ENCODE peak calls at places on chromosomes 13 and 19, in six cellular contexts. One of them, this sample, is unnamed.

GRCh38 chr19:14375055-14375581 is 6.1 kb upstream of the ADGRE5 start:
- DNase-seq in amniotic stem cell: no peak
- DNase-seq in activated CD4-positive, alpha-beta T cell treated with anti-CD3 and anti-CD28 coated beads for 48 hours: peak
- DNase-seq in ACHN: no peak
- DNase-seq in upper lobe of right lung: peak
- DNase-seq in putamen: no peak
- DNase-seq in this sample: no peak

GRCh38 chr19:18476507-18477041 is 38.6 kb upstream of the ISYNA1 start:
- DNase-seq in ACHN: no peak
- DNase-seq in amniotic stem cell: no peak
- DNase-seq in activated CD4-positive, alpha-beta T cell treated with anti-CD3 and anti-CD28 coated beads for 48 hours: no peak
- DNase-seq in upper lobe of right lung: no peak
- DNase-seq in putamen: no peak
- DNase-seq in this sample: no peak

GRCh38 chr13:97224544-97225324 is 2.6 kb downstream of the MBNL2 start:
- DNase-seq in ACHN: peak
- DNase-seq in activated CD4-positive, alpha-beta T cell treated with anti-CD3 and anti-CD28 coated beads for 48 hours: peak
- DNase-seq in upper lobe of right lung: no peak
- DNase-seq in amniotic stem cell: no peak
- DNase-seq in putamen: peak
- DNase-seq in this sample: no peak

GRCh38 chr19:17021793-17022590 is 4.6 kb downstream of the CPAMD8 start:
- DNase-seq in putamen: no peak
- DNase-seq in ACHN: no peak
- DNase-seq in upper lobe of right lung: no peak
- DNase-seq in amniotic stem cell: no peak
- DNase-seq in activated CD4-positive, alpha-beta T cell treated with anti-CD3 and anti-CD28 coated beads for 48 hours: no peak
- DNase-seq in this sample: no peak

GRCh38 chr13:44786724-44787123 is 202.5 kb downstream of the NUFIP1 start:
- DNase-seq in activated CD4-positive, alpha-beta T cell treated with anti-CD3 and anti-CD28 coated beads for 48 hours: no peak
- DNase-seq in putamen: no peak
- DNase-seq in amniotic stem cell: no peak
- DNase-seq in upper lobe of right lung: no peak
- DNase-seq in ACHN: no peak
- DNase-seq in this sample: no peak

GRCh38 chr13:46553521-46553885 is 533 bp downstream of the LRCH1 start:
- DNase-seq in ACHN: no peak
- DNase-seq in activated CD4-positive, alpha-beta T cell treated with anti-CD3 and anti-CD28 coated beads for 48 hours: no peak
- DNase-seq in putamen: no peak
- DNase-seq in amniotic stem cell: no peak
- DNase-seq in upper lobe of right lung: peak
- DNase-seq in this sample: no peak

GRCh38 chr13:40597735-40598365 is 68.6 kb downstream of the FOXO1 start:
- DNase-seq in ACHN: no peak
- DNase-seq in activated CD4-positive, alpha-beta T cell treated with anti-CD3 and anti-CD28 coated beads for 48 hours: no peak
- DNase-seq in amniotic stem cell: no peak
- DNase-seq in putamen: no peak
- DNase-seq in upper lobe of right lung: peak
- DNase-seq in this sample: no peak

GRCh38 chr19:42276821-42277220 is 7.8 kb downstream of the CIC start:
- DNase-seq in putamen: no peak
- DNase-seq in amniotic stem cell: no peak
- DNase-seq in activated CD4-positive, alpha-beta T cell treated with anti-CD3 and anti-CD28 coated beads for 48 hours: peak
- DNase-seq in ACHN: no peak
- DNase-seq in upper lobe of right lung: no peak
- DNase-seq in this sample: no peak

GRCh38 chr19:1592023-1592754 is 476 bp downstream of the MBD3 start:
- DNase-seq in amniotic stem cell: peak
- DNase-seq in upper lobe of right lung: peak
- DNase-seq in activated CD4-positive, alpha-beta T cell treated with anti-CD3 and anti-CD28 coated beads for 48 hours: peak
- DNase-seq in putamen: peak
- DNase-seq in ACHN: peak
- DNase-seq in this sample: peak

GRCh38 chr19:41882568-41883462 is at the start of gene ARHGEF1:
- DNase-seq in activated CD4-positive, alpha-beta T cell treated with anti-CD3 and anti-CD28 coated beads for 48 hours: peak
- DNase-seq in amniotic stem cell: no peak
- DNase-seq in upper lobe of right lung: peak
- DNase-seq in ACHN: peak
- DNase-seq in putamen: no peak
- DNase-seq in this sample: no peak

GRCh38 chr19:46303345-46303701 is 6.5 kb downstream of the HIF3A start:
- DNase-seq in amniotic stem cell: no peak
- DNase-seq in ACHN: no peak
- DNase-seq in putamen: no peak
- DNase-seq in activated CD4-positive, alpha-beta T cell treated with anti-CD3 and anti-CD28 coated beads for 48 hours: no peak
- DNase-seq in upper lobe of right lung: peak
- DNase-seq in this sample: no peak

GRCh38 chr13:33450956-33451709 is 165.6 kb upstream of the STARD13 start:
- DNase-seq in activated CD4-positive, alpha-beta T cell treated with anti-CD3 and anti-CD28 coated beads for 48 hours: no peak
- DNase-seq in ACHN: no peak
- DNase-seq in amniotic stem cell: no peak
- DNase-seq in putamen: no peak
- DNase-seq in upper lobe of right lung: no peak
- DNase-seq in this sample: no peak

GRCh38 chr19:17754634-17755532 is 3.6 kb downstream of the FCHO1 start:
- DNase-seq in putamen: no peak
- DNase-seq in activated CD4-positive, alpha-beta T cell treated with anti-CD3 and anti-CD28 coated beads for 48 hours: no peak
- DNase-seq in ACHN: no peak
- DNase-seq in amniotic stem cell: no peak
- DNase-seq in upper lobe of right lung: no peak
- DNase-seq in this sample: no peak

GRCh38 chr13:75482070-75482819 is at the start of gene TBC1D4:
- DNase-seq in ACHN: peak
- DNase-seq in upper lobe of right lung: peak
- DNase-seq in putamen: peak
- DNase-seq in activated CD4-positive, alpha-beta T cell treated with anti-CD3 and anti-CD28 coated beads for 48 hours: peak
- DNase-seq in amniotic stem cell: peak
- DNase-seq in this sample: peak

GRCh38 chr13:100341327-100341726 is 247.3 kb downstream of the GGACT start:
- DNase-seq in upper lobe of right lung: no peak
- DNase-seq in activated CD4-positive, alpha-beta T cell treated with anti-CD3 and anti-CD28 coated beads for 48 hours: no peak
- DNase-seq in ACHN: no peak
- DNase-seq in amniotic stem cell: no peak
- DNase-seq in putamen: no peak
- DNase-seq in this sample: no peak

GRCh38 chr13:24032674-24033073 is 127.8 kb upstream of the SPATA13 start:
- DNase-seq in putamen: no peak
- DNase-seq in ACHN: no peak
- DNase-seq in upper lobe of right lung: no peak
- DNase-seq in activated CD4-positive, alpha-beta T cell treated with anti-CD3 and anti-CD28 coated beads for 48 hours: no peak
- DNase-seq in amniotic stem cell: no peak
- DNase-seq in this sample: no peak

GRCh38 chr13:113880651-113881611 is 17.1 kb upstream of the GAS6 start:
- DNase-seq in upper lobe of right lung: no peak
- DNase-seq in amniotic stem cell: no peak
- DNase-seq in activated CD4-positive, alpha-beta T cell treated with anti-CD3 and anti-CD28 coated beads for 48 hours: no peak
- DNase-seq in ACHN: no peak
- DNase-seq in putamen: no peak
- DNase-seq in this sample: no peak

GRCh38 chr13:23339225-23339624 is 94.3 kb downstream of the SACS start:
- DNase-seq in putamen: no peak
- DNase-seq in upper lobe of right lung: no peak
- DNase-seq in activated CD4-positive, alpha-beta T cell treated with anti-CD3 and anti-CD28 coated beads for 48 hours: no peak
- DNase-seq in amniotic stem cell: no peak
- DNase-seq in ACHN: no peak
- DNase-seq in this sample: no peak

GRCh38 chr13:67228909-67229308 is 1.2 kb downstream of the PCDH9 start:
- DNase-seq in upper lobe of right lung: no peak
- DNase-seq in putamen: no peak
- DNase-seq in amniotic stem cell: no peak
- DNase-seq in activated CD4-positive, alpha-beta T cell treated with anti-CD3 and anti-CD28 coated beads for 48 hours: no peak
- DNase-seq in ACHN: peak
- DNase-seq in this sample: no peak

GRCh38 chr13:110037925-110038573 is 251.7 kb upstream of the IRS2 start:
- DNase-seq in activated CD4-positive, alpha-beta T cell treated with anti-CD3 and anti-CD28 coated beads for 48 hours: no peak
- DNase-seq in amniotic stem cell: no peak
- DNase-seq in ACHN: no peak
- DNase-seq in putamen: no peak
- DNase-seq in upper lobe of right lung: no peak
- DNase-seq in this sample: no peak

GRCh38 chr13:99589575-99589974 is 88.3 kb downstream of the TM9SF2 start:
- DNase-seq in ACHN: no peak
- DNase-seq in upper lobe of right lung: no peak
- DNase-seq in activated CD4-positive, alpha-beta T cell treated with anti-CD3 and anti-CD28 coated beads for 48 hours: no peak
- DNase-seq in amniotic stem cell: no peak
- DNase-seq in putamen: no peak
- DNase-seq in this sample: no peak

GRCh38 chr19:42066075-42066754 is 3.8 kb downstream of the GRIK5 start:
- DNase-seq in amniotic stem cell: no peak
- DNase-seq in activated CD4-positive, alpha-beta T cell treated with anti-CD3 and anti-CD28 coated beads for 48 hours: no peak
- DNase-seq in ACHN: no peak
- DNase-seq in putamen: no peak
- DNase-seq in upper lobe of right lung: no peak
- DNase-seq in this sample: peak

GRCh38 chr13:40406405-40407138 is 259.9 kb downstream of the FOXO1 start:
- DNase-seq in ACHN: no peak
- DNase-seq in upper lobe of right lung: no peak
- DNase-seq in putamen: no peak
- DNase-seq in amniotic stem cell: no peak
- DNase-seq in activated CD4-positive, alpha-beta T cell treated with anti-CD3 and anti-CD28 coated beads for 48 hours: no peak
- DNase-seq in this sample: no peak

GRCh38 chr13:39451860-39452301 is 151.1 kb downstream of the LHFPL6 start:
- DNase-seq in putamen: peak
- DNase-seq in amniotic stem cell: no peak
- DNase-seq in ACHN: no peak
- DNase-seq in upper lobe of right lung: no peak
- DNase-seq in activated CD4-positive, alpha-beta T cell treated with anti-CD3 and anti-CD28 coated beads for 48 hours: no peak
- DNase-seq in this sample: no peak

GRCh38 chr13:68816715-68817114 is 1290.9 kb upstream of the ATXN8OS start:
- DNase-seq in ACHN: no peak
- DNase-seq in amniotic stem cell: no peak
- DNase-seq in putamen: no peak
- DNase-seq in upper lobe of right lung: no peak
- DNase-seq in activated CD4-positive, alpha-beta T cell treated with anti-CD3 and anti-CD28 coated beads for 48 hours: no peak
- DNase-seq in this sample: peak

GRCh38 chr19:58001895-58002369 is 688 bp downstream of the ZNF606 start:
- DNase-seq in putamen: no peak
- DNase-seq in activated CD4-positive, alpha-beta T cell treated with anti-CD3 and anti-CD28 coated beads for 48 hours: peak
- DNase-seq in amniotic stem cell: no peak
- DNase-seq in ACHN: no peak
- DNase-seq in upper lobe of right lung: no peak
- DNase-seq in this sample: no peak

GRCh38 chr19:32012886-32013635 is 332.3 kb upstream of the ZNF507 start:
- DNase-seq in upper lobe of right lung: no peak
- DNase-seq in putamen: no peak
- DNase-seq in amniotic stem cell: no peak
- DNase-seq in ACHN: no peak
- DNase-seq in activated CD4-positive, alpha-beta T cell treated with anti-CD3 and anti-CD28 coated beads for 48 hours: no peak
- DNase-seq in this sample: no peak

GRCh38 chr13:89673789-89674311 is 1673.6 kb upstream of the MIR17HG start:
- DNase-seq in amniotic stem cell: no peak
- DNase-seq in upper lobe of right lung: no peak
- DNase-seq in activated CD4-positive, alpha-beta T cell treated with anti-CD3 and anti-CD28 coated beads for 48 hours: no peak
- DNase-seq in ACHN: no peak
- DNase-seq in putamen: no peak
- DNase-seq in this sample: no peak

GRCh38 chr19:18496167-18496979 is 25.5 kb downstream of the ELL start:
- DNase-seq in activated CD4-positive, alpha-beta T cell treated with anti-CD3 and anti-CD28 coated beads for 48 hours: peak
- DNase-seq in amniotic stem cell: no peak
- DNase-seq in upper lobe of right lung: peak
- DNase-seq in ACHN: peak
- DNase-seq in putamen: no peak
- DNase-seq in this sample: no peak

GRCh38 chr13:56015919-56016318 is 1124.8 kb upstream of the PRR20A start:
- DNase-seq in putamen: no peak
- DNase-seq in activated CD4-positive, alpha-beta T cell treated with anti-CD3 and anti-CD28 coated beads for 48 hours: no peak
- DNase-seq in amniotic stem cell: no peak
- DNase-seq in upper lobe of right lung: no peak
- DNase-seq in ACHN: no peak
- DNase-seq in this sample: no peak

This sample was measured in SK-MEL-5.